ENCODE peak calls at places on chromosomes 2 and 18, in seven cellular contexts. N, W, B, H, L, S and C are unnamed samples.

GRCh38 chr2:239949537-239949936 is 75.6 kb downstream of the NDUFA10 start:
- DNase-seq in N (no peak), W (no peak), B (no peak), H (no peak), L (no peak), S (no peak), C (no peak)

GRCh38 chr2:169258045-169258601 is 104.2 kb downstream of the LRP2 start:
- DNase-seq in N (no peak), W (no peak), B (no peak), H (no peak), L (no peak), S (no peak), C (no peak)

GRCh38 chr2:85318222-85319182 is 9.3 kb downstream of the TGOLN2 start:
- DNase-seq in N (no peak), W (no peak), B (no peak), H (no peak), L (no peak), S (no peak), C (no peak)

GRCh38 chr2:32227492-32227891 is 37.2 kb downstream of the NLRC4 start:
- DNase-seq in N (no peak), W (no peak), B (no peak), H (no peak), L (no peak), S (no peak), C (no peak)

GRCh38 chr2:44686561-44686960 is 254.9 kb upstream of the SIX3 start:
- DNase-seq in N (no peak), W (no peak), B (no peak), H (no peak), L (no peak), S (no peak), C (no peak)

GRCh38 chr18:48735070-48735676 is 196.3 kb downstream of the CTIF start:
- DNase-seq in N (no peak), W (no peak), B (peak; percentile 7), H (no peak), L (no peak), S (no peak), C (no peak)

GRCh38 chr2:26574900-26575560 is 66.1 kb downstream of the CIB4 start:
- DNase-seq in N (no peak), W (no peak), B (no peak), H (no peak), L (no peak), S (no peak), C (no peak)

GRCh38 chr18:13635046-13635445 is 91.3 kb downstream of the FAM210A start:
- DNase-seq in N (no peak), W (no peak), B (no peak), H (no peak), L (no peak), S (no peak), C (no peak)

GRCh38 chr2:215104226-215104625 is 34.2 kb downstream of the ABCA12 start:
- DNase-seq in N (no peak), W (no peak), B (no peak), H (no peak), L (no peak), S (no peak), C (no peak)

GRCh38 chr18:9916067-9916684 is 2.4 kb downstream of the VAPA start:
- DNase-seq in N (no peak), W (no peak), B (no peak), H (no peak), L (no peak), S (no peak), C (no peak)

GRCh38 chr2:50118951-50119702 is 912.8 kb downstream of the NRXN1 start:
- DNase-seq in N (no peak), W (no peak), B (no peak), H (no peak), L (no peak), S (no peak), C (no peak)

GRCh38 chr2:23566236-23567142 is 181.5 kb downstream of the KLHL29 start:
- DNase-seq in N (peak; percentile 42), W (no peak), B (peak; percentile 31), H (peak; percentile 56), L (peak; percentile 75), S (peak; percentile 24), C (peak; percentile 72)

GRCh38 chr2:86383844-86384243 is 46.4 kb upstream of the REEP1 start:
- DNase-seq in N (no peak), W (no peak), B (no peak), H (no peak), L (no peak), S (no peak), C (no peak)

GRCh38 chr2:39381653-39382052 is 55.4 kb downstream of the MAP4K3 start:
- DNase-seq in N (no peak), W (no peak), B (no peak), H (no peak), L (no peak), S (no peak), C (peak; percentile 14)

GRCh38 chr2:120771111-120771555 is 35.5 kb downstream of the GLI2 start:
- DNase-seq in N (no peak), W (no peak), B (no peak), H (no peak), L (no peak), S (no peak), C (no peak)

GRCh38 chr2:72027426-72028161 is 120.1 kb downstream of the CYP26B1 start:
- DNase-seq in N (no peak), W (no peak), B (no peak), H (no peak), L (no peak), S (no peak), C (no peak)

GRCh38 chr18:78865771-78866310 is 113.8 kb upstream of the SALL3 start:
- DNase-seq in N (no peak), W (no peak), B (no peak), H (no peak), L (no peak), S (no peak), C (no peak)

GRCh38 chr18:8706545-8706980 is 1.2 kb downstream of the MTCL1 start:
- DNase-seq in N (peak; percentile 29), W (no peak), B (no peak), H (peak; percentile 32), L (no peak), S (no peak), C (no peak)

GRCh38 chr2:9201185-9201891 is 5.3 kb upstream of the ASAP2 start:
- DNase-seq in N (no peak), W (no peak), B (no peak), H (no peak), L (no peak), S (no peak), C (no peak)

GRCh38 chr2:172672114-172672513 is 63.5 kb upstream of the RAPGEF4 start:
- DNase-seq in N (no peak), W (no peak), B (no peak), H (no peak), L (no peak), S (no peak), C (no peak)

DNA sequence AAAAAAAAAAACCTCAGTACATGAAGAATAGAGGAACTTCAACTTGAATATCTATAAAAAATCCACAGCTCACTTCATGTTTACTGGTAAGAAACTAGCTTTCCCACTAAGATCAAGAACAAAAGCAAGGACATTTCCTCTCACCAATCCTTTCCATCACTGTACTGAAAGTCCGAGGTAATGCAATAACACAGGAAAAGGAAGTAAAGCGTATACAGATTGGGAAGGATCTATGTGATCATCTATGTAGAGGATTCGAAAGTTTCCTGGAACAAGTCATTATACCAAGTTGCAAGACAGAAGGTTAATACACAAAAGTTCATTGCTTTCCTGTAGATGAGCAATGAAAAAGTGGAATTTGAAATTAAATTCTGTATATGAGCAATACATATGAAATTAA is 63.2 kb downstream of the ROCK2 start:
- DNase-seq in N (no peak), W (no peak), B (no peak), H (no peak), L (no peak), S (no peak), C (no peak)
- TF ChIP-seq TAF1 in N (no peak), W (no peak), B (no peak), H (no peak), L (no peak), S (no peak), C (no peak)

DNA sequence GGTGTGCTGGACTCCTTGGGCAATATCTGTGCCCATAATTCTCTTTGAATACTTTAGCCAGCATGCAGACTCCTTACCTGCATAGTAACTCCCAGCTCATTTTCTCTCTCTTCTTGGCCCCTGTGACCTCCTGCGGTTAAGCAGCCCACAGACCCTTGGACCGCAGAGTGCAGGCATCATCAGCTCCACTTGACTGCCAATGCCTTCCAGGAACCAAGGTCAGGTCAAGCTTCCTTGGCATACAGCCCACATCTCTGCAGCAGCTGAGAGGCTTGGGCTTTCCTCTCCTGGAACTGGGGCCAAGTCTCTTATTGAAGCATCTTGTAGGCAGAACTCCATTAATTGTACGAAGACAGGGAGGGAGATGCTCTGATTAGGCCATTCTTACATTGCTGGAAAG is 130.1 kb upstream of the PIEZO2 start:
- DNase-seq in N (no peak), W (no peak), B (no peak), H (no peak), L (no peak), S (no peak), C (no peak)
- TF ChIP-seq TAF1 in N (no peak), W (no peak), B (no peak), H (no peak), L (no peak), S (no peak), C (no peak)

GRCh38 chr2:113158884-113159553 is 14.8 kb upstream of the PSD4 start:
- DNase-seq in N (no peak), W (no peak), B (no peak), H (no peak), L (no peak), S (no peak), C (no peak)

GRCh38 chr2:113155331-113155730 is 18.4 kb upstream of the PSD4 start:
- DNase-seq in N (no peak), W (no peak), B (no peak), H (no peak), L (no peak), S (no peak), C (no peak)

GRCh38 chr2:113157108-113157896 is 16.5 kb upstream of the PSD4 start:
- DNase-seq in N (peak; percentile 58), W (no peak), B (no peak), H (peak; percentile 65), L (peak; percentile 44), S (no peak), C (peak; percentile 72)

GRCh38 chr2:113157897-113158753 is 15.6 kb upstream of the PSD4 start:
- DNase-seq in N (no peak), W (no peak), B (no peak), H (no peak), L (no peak), S (no peak), C (no peak)

GRCh38 chr2:113156278-113157107 is 17.3 kb upstream of the PSD4 start:
- DNase-seq in N (no peak), W (no peak), B (no peak), H (no peak), L (no peak), S (peak; percentile 85), C (no peak)
- TF ChIP-seq TAF1 in N (no peak), W (no peak), B (no peak), H (no peak), L (no peak), S (no peak), C (no peak)

DNA sequence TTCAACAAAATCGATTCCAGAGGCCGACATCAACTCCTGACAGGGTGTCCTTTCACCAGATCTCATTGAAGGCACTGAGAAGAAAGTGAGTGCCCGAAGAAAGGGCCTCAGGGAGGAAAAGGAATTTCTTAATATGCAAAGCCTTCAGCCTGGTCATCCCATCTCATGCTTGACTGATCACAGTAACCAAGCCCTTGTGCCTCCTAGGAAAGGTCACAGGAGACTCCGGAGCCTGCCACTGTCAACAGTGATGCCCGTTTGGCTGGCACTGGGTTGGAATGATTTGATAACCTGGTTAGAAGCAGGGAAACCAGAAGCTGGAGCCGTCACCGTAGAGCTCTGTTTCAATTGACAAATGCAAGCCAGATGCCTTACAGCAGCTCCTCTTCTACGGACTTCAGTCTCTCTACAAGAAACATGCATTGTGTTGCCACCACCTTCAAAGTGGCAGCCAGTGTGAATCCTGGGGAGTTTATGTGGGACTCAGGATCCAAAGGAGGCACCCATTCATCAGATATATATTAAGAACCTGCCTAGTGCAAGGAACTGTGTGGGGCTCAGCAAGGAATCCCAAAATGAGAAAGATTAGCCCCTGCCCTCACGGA is 24.6 kb downstream of the COX7A2L start:
- DNase-seq in N (no peak), W (no peak), B (no peak), H (no peak), L (no peak), S (no peak), C (no peak)
- TF ChIP-seq TAF1 in N (no peak), W (no peak), B (no peak), H (no peak), L (no peak), S (no peak), C (no peak)